ENCODE peak calls at places on chromosome 22, in five cellular contexts. C is endothelial cell of umbilical vein, A is endothelial cell, L is KG1, Y is brain microvascular endothelial cell. I is an unnamed sample.

GRCh38 chr22:43378011-43378704 is 33.7 kb upstream of the MPPED1 start:
- DNase-seq in C (no peak), A (no peak), L (peak), Y (peak), I (peak)

GRCh38 chr22:19877626-19878339 is 23.1 kb upstream of the GNB1L start:
- DNase-seq in Y (peak), A (no peak), L (no peak), C (no peak), I (no peak)

GRCh38 chr22:21741059-21741458 is 5.5 kb upstream of the YPEL1 start:
- DNase-seq in A (no peak), Y (no peak), C (no peak), L (no peak), I (no peak)

GRCh38 chr22:28381427-28382167 is 298.0 kb downstream of the TTC28 start:
- DNase-seq in C (no peak), A (no peak), Y (no peak), L (no peak), I (no peak)

GRCh38 chr22:32052259-32052658 is 9.2 kb downstream of the SLC5A1 start:
- DNase-seq in C (no peak), A (no peak), L (no peak), Y (no peak), I (no peak)

GRCh38 chr22:44031111-44031963 is 7.2 kb downstream of the PARVB start:
- DNase-seq in L (no peak), A (no peak), C (peak), Y (no peak), I (no peak)

GRCh38 chr22:36641902-36642640 is 61.5 kb downstream of the CACNG2 start:
- DNase-seq in C (no peak), A (no peak), L (no peak), Y (peak), I (no peak)

GRCh38 chr22:17949926-17950473 is 74.4 kb downstream of the MICAL3 start:
- DNase-seq in A (no peak), Y (no peak), C (no peak), L (no peak), I (no peak)

GRCh38 chr22:28798810-28799124 is 1.6 kb downstream of the XBP1 start:
- DNase-seq in C (no peak), L (no peak), A (no peak), Y (peak), I (no peak)

GRCh38 chr22:38937036-38937435 is 20.4 kb upstream of the APOBEC3A start:
- DNase-seq in L (no peak), A (no peak), Y (no peak), C (no peak), I (no peak)

GRCh38 chr22:40305625-40306024 is 40.7 kb upstream of the ADSL start:
- DNase-seq in C (no peak), Y (no peak), A (no peak), L (no peak), I (no peak)

GRCh38 chr22:25420471-25420924 is 144.0 kb upstream of the GRK3 start:
- DNase-seq in A (no peak), L (no peak), C (no peak), Y (no peak), I (no peak)

I was measured in activated T-helper 2 cell treated with anti-CD3 and anti-CD28 coated beads, Interferon-gamma antibody, Interleukin-2, Interleukin-4, amounts not matched to agents 10 μg/mL and 5 μg/mL and 100 μg/mL, durations not matched to agents 14 hours and 24 hours and 36 hours.